ENCODE peak calls at places on chromosomes 4 and X, in eight cellular contexts. F, R, N, U, K, P, Q and O are unnamed samples. For H3K4me1, the result is how much of the 10 kb centered on the place peaks cover.

GRCh38 chr4:182806259-182807252 is 110.6 kb downstream of the DCTD start:
- DNase-seq in F (peak), R (peak), N (peak), U (peak), K (peak), P (peak), Q (peak), O (peak)

GRCh38 chr4:73729534-73730165 is 10.7 kb upstream of the CXCL8 start:
- DNase-seq in F (peak), R (peak), N (peak), U (peak), K (peak), P (peak), Q (peak), O (no peak)

GRCh38 chr4:145936142-145937020 is 2.2 kb downstream of the ZNF827 start:
- DNase-seq in F (peak), R (no peak), N (peak), U (peak), K (peak), P (peak), Q (peak), O (no peak)

GRCh38 chr4:58611012-58611411 is 1500.8 kb upstream of the IGFBP7 start:
- DNase-seq in F (no peak), R (no peak), N (no peak), U (no peak), K (no peak), P (no peak), Q (no peak), O (no peak)

GRCh38 chrX:915427-916234 is 285.0 kb downstream of the SHOX start:
- DNase-seq in F (no peak), R (no peak), N (no peak), U (no peak), K (no peak), P (no peak), Q (no peak), O (no peak)

GRCh38 chr4:76199664-76200211 is 13.9 kb downstream of the SCARB2 start:
- DNase-seq in F (peak), R (no peak), N (no peak), U (no peak), K (no peak), P (no peak), Q (peak), O (no peak)

GRCh38 chr4:96519291-96519690 is 679.4 kb downstream of the PDHA2 start:
- DNase-seq in F (no peak), R (no peak), N (no peak), U (no peak), K (no peak), P (no peak), Q (no peak), O (no peak)

GRCh38 chr4:173494013-173494970 is 35.7 kb downstream of the HAND2 start:
- DNase-seq in F (peak), R (peak), N (no peak), U (peak), K (peak), P (peak), Q (peak), O (no peak)

GRCh38 chrX:112668476-112669404 is 11.0 kb downstream of the LHFPL1 start:
- DNase-seq in F (no peak), R (no peak), N (no peak), U (no peak), K (no peak), P (no peak), Q (peak), O (no peak)

GRCh38 chr4:147842573-147842972 is 110.7 kb downstream of the ARHGAP10 start:
- DNase-seq in F (no peak), R (no peak), N (no peak), U (no peak), K (no peak), P (peak), Q (no peak), O (no peak)

GRCh38 chr4:140305053-140305452 is 68.4 kb upstream of the SCOC start:
- DNase-seq in F (no peak), R (no peak), N (no peak), U (no peak), K (no peak), P (no peak), Q (no peak), O (no peak)

GRCh38 chr4:134027931-134028330 is 173.7 kb downstream of the PABPC4L start:
- DNase-seq in F (no peak), R (peak), N (no peak), U (no peak), K (no peak), P (no peak), Q (no peak), O (no peak)

GRCh38 chrX:96405842-96406241 is 278.8 kb upstream of the DIAPH2 start:
- DNase-seq in F (no peak), R (no peak), N (no peak), U (no peak), K (no peak), P (no peak), Q (peak), O (no peak)

DNA sequence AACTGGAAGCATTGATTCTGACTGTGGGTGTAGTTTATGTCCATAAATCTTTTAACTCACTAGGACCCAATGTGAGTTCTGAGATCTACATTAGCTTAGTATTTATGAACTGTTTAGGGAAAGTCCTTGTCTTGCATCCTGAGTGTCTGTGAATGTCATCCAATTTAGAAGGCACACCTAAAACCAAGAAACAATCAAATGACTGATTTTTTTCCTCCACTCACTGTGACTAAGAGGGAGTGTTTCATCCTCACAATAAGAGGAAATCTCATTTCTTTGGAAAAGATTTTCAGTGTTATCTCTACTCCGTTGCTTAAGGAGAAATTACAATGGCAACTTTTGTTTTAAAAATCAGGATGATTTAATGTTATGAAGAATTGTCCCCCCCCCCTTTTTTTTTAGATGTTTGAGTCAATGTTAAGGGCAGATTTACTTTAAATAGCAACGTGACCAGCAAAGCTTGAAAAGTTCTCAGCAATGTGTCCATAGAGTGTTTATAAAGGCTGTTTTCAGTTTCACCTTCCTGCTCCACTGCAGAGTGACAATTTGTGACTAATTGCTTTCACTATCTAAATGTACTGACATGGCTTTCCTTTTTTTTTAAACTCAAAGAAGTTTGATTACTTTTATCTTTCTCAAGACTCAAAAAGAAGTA is 173.0 kb downstream of the SPCS3 start:
- DNase-seq in F (no peak), R (no peak), N (no peak), U (no peak), K (no peak), P (no peak), Q (no peak), O (no peak)
- H3K4me3 ChIP-seq in F (no peak), R (no peak), N (no peak), U (no peak), K (no peak), P (no peak), Q (no peak), O (no peak)

DNA sequence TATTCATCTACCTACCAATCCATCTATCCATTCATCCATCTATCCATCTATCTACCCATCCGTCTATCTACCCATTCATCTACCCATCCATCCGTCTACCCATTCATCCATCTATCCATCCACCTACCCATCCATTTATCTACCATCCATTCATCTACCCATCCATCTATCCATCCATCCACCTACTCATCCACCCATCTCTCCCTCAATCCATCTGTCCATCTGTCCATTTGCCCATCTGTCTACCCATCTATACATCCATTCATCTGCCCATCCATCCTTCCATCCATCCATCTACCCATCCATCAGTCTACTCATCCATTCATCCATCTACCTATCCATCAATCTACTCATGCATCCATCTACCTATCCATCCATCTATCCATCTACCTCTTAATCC is 126.8 kb upstream of the PSAPL1 start:
- DNase-seq in F (no peak), R (no peak), N (no peak), U (no peak), K (no peak), P (no peak), Q (no peak), O (no peak)
- H3K4me1 ChIP-seq in F (under half), R (under half), N (under half), U (under half), K (under half), P (under half), Q (under half), O (under half)

DNA sequence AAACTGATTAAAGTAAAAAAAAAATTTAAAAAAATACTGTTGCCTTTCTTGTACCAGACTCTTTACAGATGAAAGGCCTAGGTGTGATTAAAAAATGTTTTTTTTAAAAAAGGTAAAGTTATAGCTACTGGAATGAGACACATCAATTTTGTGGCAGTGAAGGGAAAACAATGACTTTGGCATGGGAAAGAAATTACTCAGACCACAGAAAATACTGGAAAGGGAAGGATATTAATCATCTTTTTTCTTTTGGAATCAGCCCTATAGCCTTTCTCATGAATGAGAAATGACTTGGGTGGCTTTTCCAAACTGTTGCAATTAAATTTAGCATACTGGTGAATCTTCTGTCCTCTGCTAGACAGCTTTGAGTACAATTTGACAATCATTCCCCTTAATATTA is 97.4 kb upstream of the ARSJ start:
- DNase-seq in F (no peak), R (no peak), N (no peak), U (no peak), K (no peak), P (no peak), Q (no peak), O (no peak)
- TF ChIP-seq POLR2AphosphoS5 in F (no peak), R (no peak), N (no peak), U (no peak), K (no peak), P (no peak), Q (no peak), O (no peak)

DNA sequence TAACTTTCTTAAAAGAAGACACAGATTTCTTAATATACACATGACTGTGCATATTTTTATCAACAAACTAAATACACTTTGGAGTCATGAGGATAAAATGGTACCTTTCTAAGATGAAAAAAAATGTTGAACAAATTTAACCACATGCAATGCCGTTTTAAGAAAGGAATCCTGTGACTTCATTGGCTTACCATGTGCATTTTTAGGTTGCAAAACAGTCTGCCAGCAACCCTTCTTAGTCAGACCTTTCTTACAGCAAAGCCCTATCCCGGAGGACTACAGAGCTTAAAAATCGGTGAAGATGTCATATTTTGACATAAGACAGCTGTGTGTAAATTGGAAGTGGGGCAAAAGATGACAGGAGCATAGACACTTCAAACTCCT is 51.6 kb downstream of the GASK1B start:
- DNase-seq in F (no peak), R (no peak), N (no peak), U (peak), K (peak), P (peak), Q (no peak), O (no peak)
- H3K4me3 ChIP-seq in F (no peak), R (no peak), N (no peak), U (no peak), K (no peak), P (peak), Q (no peak), O (no peak)

GRCh38 chr4:7814451-7814850 is 125.2 kb downstream of the AFAP1 start:
- DNase-seq in F (no peak), R (no peak), N (no peak), U (no peak), K (no peak), P (peak), Q (no peak), O (no peak)
- H3K4me1 ChIP-seq in F (under half), R (under half), N (under half), U (under half), K (under half), P (half or more), Q (under half), O (under half)

GRCh38 chrX:69263421-69263820 is 98.2 kb upstream of the PJA1 start:
- DNase-seq in F (no peak), R (no peak), N (no peak), U (no peak), K (no peak), P (no peak), Q (peak), O (no peak)
- TF ChIP-seq POLR2AphosphoS5 in F (no peak), R (no peak), N (no peak), U (no peak), K (no peak), P (no peak), Q (no peak), O (no peak)

GRCh38 chrX:10633722-10634121 is 13.3 kb upstream of the MID1 start:
- DNase-seq in F (no peak), R (peak), N (no peak), U (no peak), K (peak), P (peak), Q (peak), O (no peak)

GRCh38 chrX:10634681-10635161 is 14.3 kb upstream of the MID1 start:
- DNase-seq in F (no peak), R (peak), N (no peak), U (no peak), K (no peak), P (no peak), Q (no peak), O (no peak)

GRCh38 chrX:10636337-10636736 is 16.0 kb upstream of the MID1 start:
- DNase-seq in F (no peak), R (peak), N (no peak), U (no peak), K (peak), P (no peak), Q (peak), O (no peak)

GRCh38 chrX:10631416-10632145 is 11.2 kb upstream of the MID1 start:
- DNase-seq in F (no peak), R (no peak), N (no peak), U (no peak), K (no peak), P (no peak), Q (no peak), O (no peak)

GRCh38 chrX:10636851-10637250 is 16.5 kb upstream of the MID1 start:
- DNase-seq in F (no peak), R (no peak), N (no peak), U (no peak), K (no peak), P (no peak), Q (no peak), O (no peak)
- H3K4me3 ChIP-seq in F (no peak), R (no peak), N (no peak), U (no peak), K (no peak), P (no peak), Q (no peak), O (no peak)

DNA sequence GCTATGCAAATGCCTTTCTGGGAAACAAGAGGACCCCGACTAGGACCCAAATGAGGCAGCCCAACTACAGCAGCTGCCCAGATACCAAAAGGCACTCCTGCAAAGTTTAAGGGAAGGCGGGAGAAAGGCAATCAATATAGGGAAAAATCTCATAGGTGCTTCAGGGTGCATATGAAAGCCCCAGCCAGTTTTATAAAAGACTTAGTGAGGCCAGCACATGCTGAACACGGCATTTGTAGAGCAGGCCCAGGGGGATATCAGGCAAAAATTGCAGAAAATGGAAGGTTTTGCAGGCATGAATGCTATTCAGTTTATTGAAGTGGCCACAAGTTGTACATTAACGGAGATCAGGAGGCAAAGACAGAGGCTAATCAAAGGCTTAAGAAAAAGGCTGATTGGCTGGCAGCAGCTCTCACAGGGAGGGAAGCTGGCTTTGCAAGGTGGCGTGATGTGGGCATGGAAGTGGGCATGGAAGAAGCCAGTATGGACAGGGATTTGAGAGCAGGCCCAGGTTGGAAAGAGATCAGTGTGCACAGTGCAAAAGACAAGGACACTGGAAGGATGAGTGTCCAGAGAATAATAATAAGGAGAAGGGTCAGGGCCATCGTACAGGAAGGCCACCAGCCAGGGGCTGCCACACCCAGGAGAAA is 37.7 kb upstream of the UGT2B7 start:
- DNase-seq in F (no peak), R (no peak), N (no peak), U (no peak), K (no peak), P (no peak), Q (peak), O (no peak)
- H3K4me1 ChIP-seq in F (under half), R (under half), N (under half), U (half or more), K (under half), P (under half), Q (under half), O (under half)

DNA sequence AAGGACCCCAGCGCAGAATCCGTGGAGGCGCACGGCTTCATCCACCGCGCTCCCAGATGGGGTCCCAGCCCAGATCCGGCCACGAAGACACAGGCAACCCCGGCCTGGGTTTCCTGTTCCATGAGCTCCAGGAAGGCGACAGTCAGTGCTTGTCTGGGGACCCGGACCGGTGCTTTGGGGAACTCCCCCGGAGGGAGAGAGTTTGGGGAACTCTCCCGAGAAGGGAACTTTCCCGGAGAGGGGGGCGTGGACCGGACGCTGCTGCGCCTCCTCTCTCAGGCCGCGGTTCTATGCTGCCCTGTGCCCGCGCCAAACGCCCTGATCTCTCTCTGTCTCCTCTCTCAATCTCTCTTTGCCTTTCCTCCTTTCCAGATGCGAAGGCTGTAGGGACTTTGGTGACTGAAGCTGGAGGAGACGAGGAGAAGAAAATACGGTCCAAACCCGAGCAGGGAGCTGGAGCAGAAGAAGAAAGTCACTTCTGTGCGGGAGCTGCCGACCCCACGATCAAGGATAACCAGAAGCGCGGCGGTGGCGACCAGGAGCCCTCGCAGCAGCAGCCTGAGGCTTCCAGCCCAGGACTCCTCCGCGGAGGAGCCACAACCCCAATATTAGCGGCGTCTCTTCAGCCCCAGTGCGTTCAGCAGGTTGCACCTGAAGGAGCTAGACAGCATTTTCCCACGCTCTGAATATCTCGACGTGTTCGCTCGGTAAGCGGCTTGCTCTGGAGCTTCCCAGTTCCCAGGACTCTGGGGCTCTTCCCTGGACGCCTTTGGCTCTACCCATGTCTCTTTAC is 47.6 kb upstream of the NKAP start:
- DNase-seq in F (no peak), R (no peak), N (no peak), U (no peak), K (no peak), P (no peak), Q (peak), O (no peak)
- TF ChIP-seq POLR2AphosphoS5 in F (no peak), R (no peak), N (no peak), U (no peak), K (no peak), P (no peak), Q (no peak), O (no peak)